ENCODE peak calls at places on chromosomes 13 and 19, in four cellular contexts. One of them, this sample, is unnamed.

GRCh38 chr13:51938454-51938853 is 72.8 kb downstream of the ATP7B start:
- DNase-seq in HepG2: no peak
- DNase-seq in WTC11: no peak
- DNase-seq in GM12878: no peak
- DNase-seq in this sample: no peak

GRCh38 chr13:110297011-110297410 is 9.9 kb downstream of the COL4A1 start:
- DNase-seq in WTC11: no peak
- DNase-seq in HepG2: no peak
- DNase-seq in GM12878: no peak
- DNase-seq in this sample: no peak

GRCh38 chr13:44819245-44819644 is 170.0 kb downstream of the NUFIP1 start:
- DNase-seq in HepG2: peak; percentile 57
- DNase-seq in GM12878: no peak
- DNase-seq in WTC11: no peak
- DNase-seq in this sample: no peak

GRCh38 chr19:52638601-52639000 is 446 bp upstream of the ZNF83 start:
- DNase-seq in GM12878: no peak
- DNase-seq in WTC11: peak; percentile 23
- DNase-seq in HepG2: no peak
- DNase-seq in this sample: peak; percentile 24

GRCh38 chr19:17302391-17303166 is 646 bp downstream of the ABHD8 start:
- DNase-seq in GM12878: no peak
- DNase-seq in WTC11: peak; percentile 40
- DNase-seq in HepG2: no peak
- DNase-seq in this sample: no peak

GRCh38 chr19:21126078-21126477 is 15.8 kb upstream of the ZNF431 start:
- DNase-seq in HepG2: no peak
- DNase-seq in WTC11: no peak
- DNase-seq in GM12878: no peak
- DNase-seq in this sample: no peak

GRCh38 chr13:37889102-37889501 is 19.5 kb upstream of the TRPC4 start:
- DNase-seq in HepG2: no peak
- DNase-seq in GM12878: no peak
- DNase-seq in WTC11: no peak
- DNase-seq in this sample: no peak

GRCh38 chr13:59398127-59398526 is 765.6 kb downstream of the DIAPH3 start:
- DNase-seq in HepG2: no peak
- DNase-seq in GM12878: no peak
- DNase-seq in WTC11: no peak
- DNase-seq in this sample: no peak

GRCh38 chr19:37692956-37693660 is 26.5 kb downstream of the ZNF607 start:
- DNase-seq in WTC11: no peak
- DNase-seq in GM12878: no peak
- DNase-seq in HepG2: peak; percentile 7
- DNase-seq in this sample: no peak

GRCh38 chr13:101309014-101309619 is 107.2 kb downstream of the NALCN start:
- DNase-seq in WTC11: no peak
- DNase-seq in GM12878: no peak
- DNase-seq in HepG2: no peak
- DNase-seq in this sample: no peak

GRCh38 chr19:18649371-18650047 is 12.7 kb downstream of the KLHL26 start:
- DNase-seq in HepG2: no peak
- DNase-seq in GM12878: no peak
- DNase-seq in WTC11: no peak
- DNase-seq in this sample: no peak

GRCh38 chr13:32039488-32040013 is 8.0 kb downstream of the FRY start:
- DNase-seq in GM12878: no peak
- DNase-seq in WTC11: no peak
- DNase-seq in HepG2: no peak
- DNase-seq in this sample: no peak

GRCh38 chr19:8396563-8397203 is 6.5 kb downstream of the RAB11B start:
- DNase-seq in WTC11: peak; percentile 85
- DNase-seq in HepG2: peak; percentile 35
- DNase-seq in GM12878: peak; percentile 55
- DNase-seq in this sample: peak; percentile 86

GRCh38 chr19:13102666-13103584 is at the start of gene LYL1:
- DNase-seq in GM12878: no peak
- DNase-seq in WTC11: peak; percentile 67
- DNase-seq in HepG2: peak; percentile 45
- DNase-seq in this sample: peak; percentile 98

GRCh38 chr19:13102416-13102665 is 317 bp downstream of the LYL1 start:
- DNase-seq in GM12878: no peak
- DNase-seq in HepG2: no peak
- DNase-seq in WTC11: no peak
- DNase-seq in this sample: no peak

GRCh38 chr19:13104848-13105646 is 2.4 kb upstream of the LYL1 start:
- DNase-seq in HepG2: no peak
- DNase-seq in GM12878: no peak
- DNase-seq in WTC11: no peak
- DNase-seq in this sample: no peak

GRCh38 chr19:13103585-13103923 is 896 bp upstream of the LYL1 start:
- DNase-seq in HepG2: no peak
- DNase-seq in GM12878: no peak
- DNase-seq in WTC11: no peak
- DNase-seq in this sample: no peak

DNA sequence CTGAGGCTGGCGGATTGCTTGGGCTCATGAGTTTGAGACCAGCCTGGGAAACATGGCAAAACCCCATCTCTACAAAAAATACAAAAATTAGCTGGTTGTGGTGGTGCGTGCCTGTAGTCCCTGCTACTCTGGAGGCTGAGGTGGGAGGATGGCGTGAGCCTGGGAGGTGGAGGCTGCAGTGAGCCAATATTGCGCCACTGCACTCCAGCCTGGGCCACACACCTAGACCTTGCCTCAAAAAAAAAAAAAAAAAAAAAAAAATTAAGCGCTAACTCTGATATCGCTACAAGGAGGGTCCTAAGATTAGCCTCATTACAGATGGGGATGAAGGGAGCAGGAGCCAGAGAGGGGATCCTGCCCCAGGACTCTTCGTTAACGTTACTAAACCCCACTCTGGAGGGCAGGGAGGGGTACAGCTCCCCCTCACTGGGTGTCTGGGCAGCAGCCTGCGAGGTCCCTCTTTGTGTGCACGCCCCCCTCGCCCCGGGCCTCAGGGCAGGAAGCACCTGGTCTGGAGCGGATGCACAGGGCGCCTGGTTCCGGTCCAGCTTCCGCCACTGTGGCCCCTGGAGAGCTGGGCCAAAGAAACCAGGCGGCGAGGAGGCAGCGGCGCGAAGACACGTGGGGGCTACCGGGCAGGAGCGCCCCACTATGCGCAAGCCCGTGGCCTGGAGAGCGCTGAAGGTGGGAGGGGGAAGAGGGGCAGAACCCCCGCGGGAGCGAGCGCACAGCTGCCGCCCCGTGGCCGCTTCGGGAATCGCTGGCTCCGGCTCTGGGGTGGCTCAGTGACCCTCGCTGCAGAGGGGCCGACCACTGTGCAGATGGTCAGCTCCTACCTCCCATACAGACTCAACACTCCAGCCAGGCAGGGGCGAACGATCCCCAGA is 1.5 kb upstream of the LYL1 start:
- DNase-seq in WTC11: peak; percentile 82
- DNase-seq in HepG2: no peak
- DNase-seq in GM12878: no peak
- DNase-seq in this sample: peak; percentile 81
- TF ChIP-seq CBFB in WTC11: no peak
- TF ChIP-seq CBFB in HepG2: no peak
- TF ChIP-seq CBFB in GM12878: no peak
- TF ChIP-seq CBFB in this sample: no peak

GRCh38 chr13:83881031-83881727 is 1.1 kb downstream of the SLITRK1 start:
- DNase-seq in WTC11: no peak
- DNase-seq in GM12878: no peak
- DNase-seq in HepG2: no peak
- DNase-seq in this sample: no peak

GRCh38 chr13:83882626-83882959 is 319 bp upstream of the SLITRK1 start:
- DNase-seq in HepG2: no peak
- DNase-seq in WTC11: no peak
- DNase-seq in GM12878: no peak
- DNase-seq in this sample: no peak

GRCh38 chr13:83884141-83884540 is 1.9 kb upstream of the SLITRK1 start:
- DNase-seq in WTC11: no peak
- DNase-seq in HepG2: no peak
- DNase-seq in GM12878: no peak
- DNase-seq in this sample: no peak

GRCh38 chr13:83881917-83882625 is at the start of gene SLITRK1:
- DNase-seq in GM12878: peak; percentile 9
- DNase-seq in HepG2: no peak
- DNase-seq in WTC11: peak; percentile 93
- DNase-seq in this sample: no peak

DNA sequence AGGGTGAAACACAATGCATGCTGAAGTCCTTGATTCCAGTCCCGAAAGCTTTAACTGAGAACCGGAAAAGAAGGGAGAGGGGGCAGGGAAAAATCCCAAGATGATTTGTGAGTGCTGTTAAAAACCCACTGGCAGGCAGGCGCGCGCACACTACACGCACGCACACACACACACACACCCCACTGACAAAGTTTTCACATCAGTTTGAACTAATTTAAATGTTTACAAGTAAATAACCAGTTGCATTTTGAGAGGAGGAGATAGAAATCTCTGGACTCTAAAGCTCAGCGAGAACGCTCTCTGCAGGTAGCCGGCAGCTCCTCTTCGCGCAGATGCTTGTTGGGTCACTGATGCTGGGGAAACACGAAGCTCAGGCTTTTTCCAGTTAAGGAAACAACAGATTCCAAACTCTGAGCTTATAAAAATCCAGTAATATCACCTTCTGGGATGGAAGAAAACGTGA is 818 bp upstream of the SLITRK1 start:
- DNase-seq in GM12878: no peak
- DNase-seq in WTC11: no peak
- DNase-seq in HepG2: no peak
- DNase-seq in this sample: no peak
- TF ChIP-seq CBFB in GM12878: no peak
- TF ChIP-seq CBFB in WTC11: no peak
- TF ChIP-seq CBFB in HepG2: no peak
- TF ChIP-seq CBFB in this sample: no peak

GRCh38 chr19:5547881-5548280 is 19.9 kb downstream of the TINCR start:
- DNase-seq in GM12878: no peak
- DNase-seq in HepG2: peak; percentile 38
- DNase-seq in WTC11: peak; percentile 69
- DNase-seq in this sample: peak; percentile 55
- TF ChIP-seq CBFB in GM12878: no peak
- TF ChIP-seq CBFB in HepG2: no peak
- TF ChIP-seq CBFB in WTC11: no peak
- TF ChIP-seq CBFB in this sample: no peak

DNA sequence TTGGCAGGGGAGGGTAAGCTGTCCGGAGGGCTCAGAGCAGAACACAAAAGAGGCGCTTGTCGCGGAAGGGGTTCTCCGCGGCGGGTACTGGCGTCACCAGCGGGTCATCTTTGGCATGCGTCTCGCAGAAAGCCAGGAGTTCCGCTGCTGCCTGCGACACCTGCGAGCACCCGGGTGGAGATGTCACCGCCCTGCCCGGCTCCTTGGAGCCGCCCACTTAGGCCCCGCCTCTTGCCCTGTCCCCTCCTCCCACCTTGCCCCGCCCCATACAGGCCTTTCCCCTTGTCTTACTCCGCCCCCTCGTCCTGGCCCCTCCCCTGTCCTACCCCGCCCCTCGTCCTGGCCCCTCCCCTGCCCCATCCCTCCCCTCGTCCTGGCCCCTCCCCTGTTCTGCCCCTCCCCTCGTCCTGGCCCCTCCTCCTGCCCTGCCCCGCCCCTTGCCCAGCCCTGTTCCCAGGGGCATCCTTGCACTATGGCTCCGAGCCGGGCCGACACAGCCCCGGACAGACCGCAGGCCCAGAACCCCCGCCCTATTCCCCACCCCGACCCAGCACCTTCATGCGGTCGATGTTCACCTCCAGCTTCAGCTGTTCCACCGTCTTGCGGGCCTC is 1.9 kb downstream of the GNG8 start:
- DNase-seq in GM12878: no peak
- DNase-seq in WTC11: peak; percentile 98
- DNase-seq in HepG2: no peak
- DNase-seq in this sample: peak; percentile 98
- TF ChIP-seq CBFB in GM12878: no peak
- TF ChIP-seq CBFB in WTC11: no peak
- TF ChIP-seq CBFB in HepG2: no peak
- TF ChIP-seq CBFB in this sample: no peak

GRCh38 chr13:28477709-28477973 is 17.3 kb downstream of the FLT1 start:
- DNase-seq in WTC11: no peak
- DNase-seq in HepG2: no peak
- DNase-seq in GM12878: no peak
- DNase-seq in this sample: no peak

GRCh38 chr13:28479005-28479404 is 15.9 kb downstream of the FLT1 start:
- DNase-seq in GM12878: no peak
- DNase-seq in WTC11: no peak
- DNase-seq in HepG2: no peak
- DNase-seq in this sample: no peak

GRCh38 chr13:28478127-28478526 is 16.8 kb downstream of the FLT1 start:
- DNase-seq in GM12878: no peak
- DNase-seq in WTC11: no peak
- DNase-seq in HepG2: no peak
- DNase-seq in this sample: no peak

GRCh38 chr13:28475916-28476725 is 18.8 kb downstream of the FLT1 start:
- DNase-seq in HepG2: no peak
- DNase-seq in WTC11: no peak
- DNase-seq in GM12878: no peak
- DNase-seq in this sample: peak; percentile 52

DNA sequence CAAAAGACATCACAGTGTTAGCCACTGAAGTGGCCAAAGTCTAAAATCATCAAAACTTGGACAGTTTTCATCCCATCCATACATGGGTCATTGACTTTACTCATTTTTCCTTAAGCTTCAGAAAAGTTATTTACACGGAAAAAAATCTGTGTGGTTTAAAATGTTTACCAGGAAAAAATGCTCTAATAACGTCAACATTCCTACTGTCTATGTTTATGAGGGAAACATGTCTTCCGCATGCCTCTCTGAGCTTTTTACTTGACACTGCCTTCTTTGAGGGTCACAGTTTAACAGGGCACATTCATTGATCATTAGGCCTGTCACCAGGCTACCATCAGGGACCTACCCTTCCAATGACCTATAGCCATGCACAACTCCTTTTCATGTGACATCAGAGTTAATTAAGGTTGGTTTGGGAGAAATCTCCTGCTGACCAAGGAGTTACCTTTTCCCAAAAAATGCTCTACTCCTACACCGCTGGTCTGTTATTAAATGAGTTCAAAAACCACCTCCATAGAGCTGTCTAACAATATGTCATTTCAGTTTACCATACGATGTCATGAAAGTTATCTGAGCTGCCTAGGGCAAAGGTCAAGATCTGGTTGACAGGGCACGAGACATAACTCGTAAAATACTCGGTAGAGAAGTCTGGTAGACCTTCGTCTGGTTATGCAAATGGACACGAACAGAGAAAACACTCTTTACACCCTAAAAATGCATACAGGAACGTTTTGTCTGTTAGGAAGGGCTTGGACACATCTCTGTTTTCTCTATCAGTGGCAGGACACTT is 17.8 kb downstream of the FLT1 start:
- DNase-seq in WTC11: no peak
- DNase-seq in GM12878: no peak
- DNase-seq in HepG2: no peak
- DNase-seq in this sample: no peak
- TF ChIP-seq CBFB in WTC11: no peak
- TF ChIP-seq CBFB in GM12878: no peak
- TF ChIP-seq CBFB in HepG2: no peak
- TF ChIP-seq CBFB in this sample: no peak